ENCODE peak calls at places on chromosomes 5 and 9, in four cellular contexts. T, R, N and E are unnamed samples.

GRCh38 chr5:178304761-178305645 is 72.4 kb upstream of the PHYKPL start:
- DNase-seq in R (peak), T (no peak), N (no peak), E (no peak)

GRCh38 chr5:167631191-167631590 is 660.3 kb upstream of the WWC1 start:
- DNase-seq in T (no peak), R (no peak), N (no peak), E (no peak)

GRCh38 chr5:82421119-82421518 is 143.0 kb upstream of the RPS23 start:
- DNase-seq in T (no peak), N (no peak), R (no peak), E (peak)

GRCh38 chr5:138068742-138069375 is 15.0 kb upstream of the WNT8A start:
- DNase-seq in R (peak), T (peak), N (peak), E (peak)

GRCh38 chr9:30932226-30932625 is 1452.2 kb upstream of the ACO1 start:
- DNase-seq in R (no peak), N (no peak), T (no peak), E (no peak)

GRCh38 chr5:159777049-159777448 is 139.2 kb upstream of the ADRA1B start:
- DNase-seq in N (no peak), T (no peak), R (no peak), E (peak)

GRCh38 chr5:77423022-77423750 is 68.9 kb downstream of the WDR41 start:
- DNase-seq in N (no peak), T (no peak), R (peak), E (no peak)

GRCh38 chr5:10760033-10760975 is 730 bp downstream of the DAP start:
- DNase-seq in R (peak), N (peak), T (no peak), E (peak)